ENCODE peak calls at places on chromosomes 16 and 17, in ten cellular contexts. W, T, Q, G, M, U, L, I, S and F are unnamed samples.

GRCh38 chr16:2008631-2009301 is 855 bp downstream of the ZNF598 start:
- DNase-seq in L (no peak), T (no peak), S (no peak), I (no peak), Q (no peak), W (peak; percentile 58), U (peak; percentile 77), M (no peak), G (no peak), F (no peak)

GRCh38 chr16:962901-963814 is 7.6 kb downstream of the LMF1 start:
- DNase-seq in Q (no peak), G (no peak), I (no peak), W (no peak), S (no peak), L (no peak), U (no peak), M (no peak), T (no peak), F (no peak)

GRCh38 chr17:75848523-75849303 is 4.5 kb upstream of the UNC13D start:
- DNase-seq in G (peak; percentile 82), M (peak; percentile 9), Q (no peak), W (peak; percentile 53), S (peak; percentile 77), L (peak; percentile 86), U (no peak), I (no peak), T (peak; percentile 91), F (peak; percentile 71)

GRCh38 chr16:886084-886543 is 84.7 kb downstream of the LMF1 start:
- DNase-seq in W (no peak), I (no peak), Q (peak; percentile 78), M (no peak), T (no peak), U (no peak), S (no peak), G (no peak), L (no peak), F (no peak)

GRCh38 chr16:85193876-85194275 is 81.6 kb upstream of the CIBAR2 start:
- DNase-seq in U (no peak), T (no peak), Q (no peak), W (no peak), L (no peak), M (no peak), G (no peak), S (no peak), I (no peak), F (no peak)

GRCh38 chr17:77366206-77366557 is 225.4 kb downstream of the SEC14L1 start:
- DNase-seq in G (no peak), I (no peak), U (no peak), S (no peak), Q (no peak), M (no peak), T (no peak), L (no peak), W (no peak), F (no peak)

GRCh38 chr17:64073771-64074703 is 53.6 kb upstream of the ICAM2 start:
- DNase-seq in M (no peak), I (no peak), U (no peak), S (no peak), Q (no peak), G (no peak), T (no peak), L (no peak), W (no peak), F (peak; percentile 10)

GRCh38 chr17:31416503-31416923 is 25.0 kb downstream of the RAB11FIP4 start:
- DNase-seq in M (no peak), I (no peak), G (no peak), S (no peak), W (no peak), U (no peak), T (no peak), L (no peak), Q (peak; percentile 50), F (no peak)

GRCh38 chr17:5793899-5794298 is 209.6 kb upstream of the NLRP1 start:
- DNase-seq in Q (no peak), G (peak; percentile 14), L (no peak), U (no peak), S (no peak), T (no peak), W (no peak), I (no peak), M (no peak), F (no peak)

GRCh38 chr17:70128727-70129238 is 40.5 kb upstream of the KCNJ2 start:
- DNase-seq in M (no peak), L (no peak), T (no peak), W (no peak), S (no peak), G (no peak), I (no peak), Q (no peak), U (no peak), F (no peak)

GRCh38 chr16:88108762-88109161 is 157.5 kb downstream of the BANP start:
- DNase-seq in G (no peak), I (no peak), M (no peak), L (no peak), Q (no peak), W (no peak), S (no peak), T (no peak), U (no peak), F (no peak)

GRCh38 chr16:23504453-23505179 is 5.7 kb downstream of the GGA2 start:
- DNase-seq in G (peak; percentile 72), M (peak; percentile 94), U (peak; percentile 79), I (peak; percentile 87), T (peak; percentile 39), Q (no peak), W (peak; percentile 74), L (peak; percentile 50), S (peak; percentile 27), F (peak; percentile 41)

GRCh38 chr17:66673668-66674276 is 161.1 kb upstream of the CACNG5 start:
- DNase-seq in S (peak; percentile 10), G (peak; percentile 57), W (peak; percentile 78), T (peak; percentile 38), Q (no peak), I (peak; percentile 30), U (peak; percentile 62), M (peak; percentile 76), L (peak; percentile 53), F (peak; percentile 42)

GRCh38 chr17:15482476-15482875 is 15.1 kb upstream of the CDRT4 start:
- DNase-seq in L (no peak), M (no peak), G (no peak), U (no peak), T (no peak), Q (no peak), S (no peak), I (no peak), W (no peak), F (no peak)